ENCODE peak calls at places on chromosomes 12 and 14, in six cellular contexts. V is H9, I is H1, P is IMR-90, X is neuronal stem cell, F is mesendoderm. J is an unnamed sample.
A peak's percentile ranks its signal among the peaks of the same experiment; 100 is the strongest.

GRCh38 chr14:99191663-99192621 is 80.1 kb downstream of the BCL11B start:
- DNase-seq in V (no peak), I (no peak), P (peak; percentile 13), X (no peak), F (no peak), J (no peak)

GRCh38 chr12:58395470-58395869 is 454.1 kb downstream of the ATP23 start:
- DNase-seq in V (no peak), I (no peak), P (peak; percentile 65), X (no peak), F (no peak), J (no peak)

GRCh38 chr14:75700295-75700694 is 39.2 kb downstream of the TTLL5 start:
- DNase-seq in V (no peak), I (no peak), P (no peak), X (no peak), F (no peak), J (no peak)

GRCh38 chr12:112161711-112162110 is 36.4 kb downstream of the TRAFD1 start:
- DNase-seq in V (no peak), I (no peak), P (no peak), X (no peak), F (no peak), J (no peak)

GRCh38 chr14:23078692-23079116 is 16.2 kb downstream of the ACIN1 start:
- DNase-seq in V (no peak), I (no peak), P (peak; percentile 98), X (no peak), F (peak; percentile 68), J (peak; percentile 97)

GRCh38 chr12:113678222-113678621 is 206.6 kb upstream of the LHX5 start:
- DNase-seq in V (no peak), I (no peak), P (no peak), X (no peak), F (no peak), J (no peak)

GRCh38 chr12:61821381-61821780 is 438.8 kb upstream of the USP15 start:
- DNase-seq in V (no peak), I (no peak), P (no peak), X (no peak), F (no peak), J (peak; percentile 47)

GRCh38 chr12:109741970-109742372 is 28.3 kb downstream of the FAM222A start:
- DNase-seq in V (peak; percentile 23), I (no peak), P (no peak), X (no peak), F (no peak), J (no peak)

GRCh38 chr12:115172521-115172920 is 488.5 kb upstream of the TBX3 start:
- DNase-seq in V (no peak), I (no peak), P (peak; percentile 92), X (no peak), F (no peak), J (no peak)

GRCh38 chr12:101566318-101566717 is 28.5 kb upstream of the MYBPC1 start:
- DNase-seq in V (peak; percentile 83), I (peak; percentile 83), P (no peak), X (peak; percentile 8), F (peak; percentile 97), J (peak; percentile 1)

GRCh38 chr12:131219173-131220006 is 265.7 kb downstream of the ADGRD1 start:
- DNase-seq in V (no peak), I (no peak), P (no peak), X (no peak), F (no peak), J (no peak)

GRCh38 chr14:66405158-66405557 is 81.0 kb upstream of the CCDC196 start:
- DNase-seq in V (peak; percentile 36), I (no peak), P (peak; percentile 1), X (no peak), F (peak; percentile 78), J (no peak)

GRCh38 chr12:126663304-126664094 is 1598.3 kb downstream of the AACS start:
- DNase-seq in V (peak; percentile 62), I (peak; percentile 7), P (no peak), X (peak; percentile 14), F (peak; percentile 64), J (no peak)

GRCh38 chr12:14417717-14418116 is 52.2 kb downstream of the ATF7IP start:
- DNase-seq in V (peak; percentile 89), I (peak; percentile 64), P (peak; percentile 92), X (peak; percentile 90), F (peak; percentile 97), J (peak; percentile 89)

GRCh38 chr12:60616400-60616799 is 1020.6 kb downstream of the SLC16A7 start:
- DNase-seq in V (no peak), I (no peak), P (no peak), X (no peak), F (no peak), J (no peak)

GRCh38 chr14:99236386-99237133 is 35.4 kb downstream of the BCL11B start:
- DNase-seq in V (no peak), I (no peak), P (no peak), X (no peak), F (no peak), J (no peak)

GRCh38 chr12:7951671-7952070 is 15.7 kb upstream of the SLC2A3 start:
- DNase-seq in V (no peak), I (no peak), P (no peak), X (no peak), F (no peak), J (no peak)

GRCh38 chr12:981176-981828 is 9.7 kb upstream of the ERC1 start:
- DNase-seq in V (no peak), I (no peak), P (no peak), X (no peak), F (no peak), J (no peak)

GRCh38 chr14:20836668-20837338 is 34.2 kb upstream of the RNASE1 start:
- DNase-seq in V (peak; percentile 61), I (no peak), P (peak; percentile 18), X (no peak), F (peak; percentile 85), J (no peak)

GRCh38 chr14:34522496-34522895 is 17.0 kb downstream of the EAPP start:
- DNase-seq in V (no peak), I (no peak), P (no peak), X (no peak), F (no peak), J (no peak)

GRCh38 chr12:111773801-111774551 is 7.2 kb downstream of the ALDH2 start:
- DNase-seq in V (no peak), I (no peak), P (peak; percentile 97), X (no peak), F (no peak), J (peak; percentile 96)

GRCh38 chr12:726281-727140 is 25.9 kb upstream of the WNK1 start:
- DNase-seq in V (no peak), I (no peak), P (peak; percentile 39), X (no peak), F (no peak), J (no peak)

GRCh38 chr14:47269788-47270492 is 405.5 kb downstream of the MDGA2 start:
- DNase-seq in V (no peak), I (no peak), P (no peak), X (no peak), F (no peak), J (peak; percentile 70)

GRCh38 chr12:131896811-131897270 is 2.4 kb downstream of the ULK1 start:
- DNase-seq in V (no peak), I (no peak), P (no peak), X (no peak), F (no peak), J (no peak)

GRCh38 chr12:110718222-110718908 is 24.3 kb downstream of the PPP1CC start:
- DNase-seq in V (no peak), I (no peak), P (no peak), X (no peak), F (no peak), J (no peak)

GRCh38 chr12:95004610-95005009 is 1.1 kb upstream of the NDUFA12 start:
- DNase-seq in V (no peak), I (no peak), P (peak; percentile 24), X (no peak), F (no peak), J (peak; percentile 38)
- H2BK15ac ChIP-seq in V (no peak overlapping the region), I (no peak overlapping the region), P (no peak overlapping the region), X (no peak overlapping the region), F (no peak overlapping the region), J (no peak overlapping the region)

DNA sequence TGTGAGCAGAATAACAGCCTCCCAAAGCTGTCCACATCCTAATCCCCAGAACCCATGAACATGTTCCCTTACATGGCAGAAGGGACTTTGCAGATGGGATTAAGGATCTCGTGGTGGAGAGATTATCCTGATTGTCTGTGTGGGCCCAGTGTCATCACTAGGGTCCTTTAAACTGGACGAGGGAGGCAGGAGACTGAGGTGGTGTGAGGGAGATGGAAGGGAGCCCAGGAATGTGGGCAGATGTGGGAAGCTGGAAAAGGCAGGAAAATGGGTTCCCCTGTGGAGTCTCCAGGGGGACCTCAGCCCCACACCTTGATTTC is 9.7 kb upstream of the KRT80 start:
- DNase-seq in V (no peak), I (no peak), P (no peak), X (no peak), F (no peak), J (no peak)
- H2AK5ac ChIP-seq in V (no peak overlapping the region), I (no peak overlapping the region), P (peak overlapping the region; percentile 80), X (no peak overlapping the region), F (no peak overlapping the region), J (peak overlapping the region; percentile 33)

GRCh38 chr12:70722584-70723343 is 85.5 kb upstream of the PTPRB start:
- DNase-seq in V (no peak), I (no peak), P (no peak), X (no peak), F (peak; percentile 37), J (peak; percentile 27)
- H3K27ac ChIP-seq in V (no peak overlapping the region), I (no peak overlapping the region), P (no peak overlapping the region), X (no peak overlapping the region), F (no peak overlapping the region), J (no peak overlapping the region)

DNA sequence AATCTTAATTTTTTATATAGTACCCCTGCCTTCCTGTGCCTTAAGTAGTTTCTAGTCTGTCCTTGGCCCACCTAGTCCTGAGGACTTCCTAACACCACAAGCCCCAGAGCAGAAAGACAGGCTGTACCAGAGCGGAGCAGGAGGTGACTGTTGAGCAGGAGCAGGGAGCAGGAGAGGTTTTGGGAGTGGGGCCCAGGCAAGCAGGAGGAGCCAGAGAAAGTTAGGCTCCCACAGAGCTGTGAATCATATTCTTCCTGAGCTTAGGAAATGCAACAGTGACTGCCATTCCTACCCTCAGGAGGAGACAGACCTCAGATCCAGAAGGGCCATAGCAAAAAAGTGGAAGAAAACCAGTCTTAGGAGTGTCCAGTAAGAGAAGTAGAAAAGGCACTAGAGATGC is 28.3 kb upstream of the COL2A1 start:
- DNase-seq in V (no peak), I (no peak), P (peak; percentile 4), X (no peak), F (peak; percentile 45), J (no peak)
- H2BK15ac ChIP-seq in V (no peak overlapping the region), I (no peak overlapping the region), P (no peak overlapping the region), X (no peak overlapping the region), F (no peak overlapping the region), J (no peak overlapping the region)

DNA sequence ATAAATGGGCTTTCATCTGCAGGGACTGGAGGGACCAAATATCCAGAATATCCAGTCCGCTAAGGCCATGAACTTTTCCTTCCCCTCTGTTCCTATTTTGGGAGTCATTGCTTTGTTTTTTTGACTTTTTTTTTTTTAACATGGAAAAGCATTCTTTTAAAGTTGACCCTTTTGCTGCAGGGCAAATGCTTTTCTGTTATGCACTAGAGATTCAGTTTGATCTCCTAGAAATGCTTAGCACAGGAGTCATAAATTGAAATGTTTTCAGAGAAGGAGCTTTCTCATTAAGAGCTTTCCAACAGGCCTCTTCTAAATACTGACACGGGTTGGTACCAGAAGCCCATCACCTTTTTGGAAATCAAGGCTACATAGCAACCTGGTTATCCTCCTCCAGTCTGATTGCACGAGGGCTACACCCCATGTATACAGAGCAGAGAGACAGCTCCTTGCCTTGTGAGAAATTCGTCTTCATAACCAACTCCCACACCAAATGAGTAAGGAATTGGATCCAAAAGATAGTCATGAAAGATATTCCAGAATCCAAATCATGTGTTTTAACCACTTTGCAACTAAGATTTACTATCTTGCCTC is 389.6 kb downstream of the ZFP36L1 start:
- DNase-seq in V (no peak), I (no peak), P (no peak), X (no peak), F (no peak), J (no peak)
- H2AK5ac ChIP-seq in V (no peak overlapping the region), I (no peak overlapping the region), P (peak overlapping the region; percentile 80), X (no peak overlapping the region), F (no peak overlapping the region), J (no peak overlapping the region)